ENCODE peak calls at places on chromosome 17, in eight cellular contexts. Z, S, I, L, V, K, B and E are unnamed samples. For H3K27me3, the result is how much of the 10 kb centered on the place peaks cover.

GRCh38 chr17:37322826-37323561 is 52.8 kb upstream of the C17orf78 start:
- DNase-seq in Z (no peak), S (no peak), I (no peak), L (no peak), V (no peak), K (no peak), B (no peak), E (no peak)

GRCh38 chr17:5254414-5254813 is 19.8 kb upstream of the SCIMP start:
- DNase-seq in Z (no peak), S (no peak), I (no peak), L (no peak), V (no peak), K (no peak), B (no peak), E (no peak)

GRCh38 chr17:35046740-35047283 is 16.7 kb downstream of the RFFL start:
- DNase-seq in Z (peak), S (no peak), I (no peak), L (peak), V (peak), K (no peak), B (peak), E (no peak)

GRCh38 chr17:7570351-7570750 is 8.6 kb downstream of the SENP3 start:
- DNase-seq in Z (no peak), S (no peak), I (peak), L (no peak), V (no peak), K (no peak), B (no peak), E (no peak)

GRCh38 chr17:29949708-29950107 is 8.3 kb downstream of the EFCAB5 start:
- DNase-seq in Z (no peak), S (no peak), I (no peak), L (no peak), V (no peak), K (no peak), B (no peak), E (no peak)

GRCh38 chr17:50593321-50593720 is 32.8 kb downstream of the CACNA1G start:
- DNase-seq in Z (no peak), S (peak), I (peak), L (no peak), V (no peak), K (peak), B (no peak), E (no peak)

GRCh38 chr17:72489273-72489641 is 368.4 kb downstream of the SOX9 start:
- DNase-seq in Z (no peak), S (no peak), I (no peak), L (no peak), V (no peak), K (no peak), B (no peak), E (no peak)

GRCh38 chr17:66337866-66338472 is 35.6 kb downstream of the PRKCA start:
- DNase-seq in Z (no peak), S (no peak), I (no peak), L (peak), V (no peak), K (peak), B (no peak), E (no peak)

GRCh38 chr17:5500804-5501391 is 14.5 kb downstream of the MIS12 start:
- DNase-seq in Z (peak), S (peak), I (peak), L (peak), V (peak), K (peak), B (peak), E (peak)

GRCh38 chr17:49078248-49078647 is 54.3 kb upstream of the B4GALNT2 start:
- DNase-seq in Z (no peak), S (no peak), I (no peak), L (no peak), V (no peak), K (no peak), B (no peak), E (no peak)

GRCh38 chr17:65975878-65976277 is 216.1 kb downstream of the CEP112 start:
- DNase-seq in Z (no peak), S (peak), I (no peak), L (no peak), V (no peak), K (no peak), B (no peak), E (no peak)

GRCh38 chr17:7862692-7863437 is 5.1 kb downstream of the CYB5D1 start:
- DNase-seq in Z (peak), S (no peak), I (peak), L (peak), V (no peak), K (no peak), B (peak), E (no peak)

GRCh38 chr17:79892457-79893236 is 53.4 kb upstream of the CBX4 start:
- DNase-seq in Z (no peak), S (peak), I (peak), L (no peak), V (no peak), K (peak), B (peak), E (no peak)

GRCh38 chr17:38338535-38338934 is 5.2 kb downstream of the GPR179 start:
- DNase-seq in Z (no peak), S (no peak), I (no peak), L (no peak), V (no peak), K (no peak), B (no peak), E (no peak)
- H3K27me3 ChIP-seq in Z (under half), S (under half), I (under half), L (under half), V (under half), K (under half), B (under half), E (under half)

DNA sequence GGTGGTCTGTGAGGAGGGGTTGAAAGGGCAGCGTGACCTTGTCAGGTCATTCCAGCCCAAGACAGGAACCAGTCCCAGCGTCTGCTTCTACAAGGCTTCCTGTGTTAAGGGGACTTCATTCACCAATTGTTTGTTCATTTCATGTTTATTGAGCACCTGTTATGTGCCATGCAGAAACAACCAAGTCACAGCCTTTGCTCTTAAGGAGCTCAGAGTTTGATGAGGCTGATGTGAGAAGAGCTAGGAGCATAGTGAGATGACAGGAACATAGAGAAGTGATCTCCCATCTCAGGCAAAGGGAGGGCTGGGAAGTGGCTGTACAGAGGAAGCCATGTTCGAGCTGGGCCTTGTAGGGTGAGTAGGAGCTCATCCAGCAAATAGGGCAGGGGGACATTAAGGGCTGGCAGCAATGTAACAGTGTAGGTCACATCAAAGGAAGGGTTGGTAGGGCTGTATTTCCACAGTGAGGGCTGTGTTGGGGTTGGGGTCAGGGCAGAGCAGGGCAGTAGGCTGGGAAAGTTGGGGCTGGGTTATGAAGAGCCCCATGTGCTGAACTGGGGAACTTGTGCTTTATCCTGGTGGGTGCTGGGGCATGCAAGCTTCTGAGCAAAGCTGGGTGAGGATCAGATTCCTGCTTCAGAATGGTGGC is 79.8 kb downstream of the ARHGAP23 start:
- DNase-seq in Z (no peak), S (no peak), I (no peak), L (no peak), V (no peak), K (no peak), B (no peak), E (no peak)
- H3K4me3 ChIP-seq in Z (no peak), S (no peak), I (no peak), L (no peak), V (no peak), K (no peak), B (no peak), E (no peak)

DNA sequence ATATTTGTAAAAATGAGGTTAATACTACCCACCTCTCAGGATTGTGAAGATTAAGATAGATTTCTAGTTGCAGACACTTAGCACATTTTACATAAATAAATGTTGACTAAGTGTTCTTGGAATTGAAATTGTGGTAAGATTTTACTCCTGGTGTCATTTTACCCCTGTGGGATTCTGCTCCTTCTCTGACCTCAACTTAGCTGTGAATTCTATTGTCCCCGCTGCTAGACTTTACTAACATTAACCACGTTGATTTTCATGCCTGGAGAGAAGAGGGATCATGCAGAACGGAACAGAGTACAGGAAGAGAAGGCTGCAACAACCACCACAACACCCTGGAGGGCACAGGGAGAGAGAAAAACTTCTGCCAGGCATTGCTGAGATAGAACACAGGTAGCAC is 2.1 kb upstream of the TOM1L1 start:
- DNase-seq in Z (no peak), S (no peak), I (no peak), L (peak), V (no peak), K (no peak), B (no peak), E (no peak)
- H3K27me3 ChIP-seq in Z (under half), S (under half), I (under half), L (under half), V (under half), K (under half), B (under half), E (under half)

GRCh38 chr17:76537578-76538280 is at the start of gene CYGB:
- DNase-seq in Z (peak), S (no peak), I (peak), L (no peak), V (no peak), K (peak), B (no peak), E (no peak)
- H3K4me3 ChIP-seq in Z (peak), S (peak), I (peak), L (peak), V (peak), K (peak), B (peak), E (peak)

GRCh38 chr17:61459434-61459809 is 7.2 kb downstream of the TBX4 start:
- DNase-seq in Z (no peak), S (no peak), I (no peak), L (no peak), V (no peak), K (no peak), B (no peak), E (no peak)
- H3K27me3 ChIP-seq in Z (half or more), S (half or more), I (under half), L (half or more), V (under half), K (half or more), B (half or more), E (half or more)

GRCh38 chr17:75088902-75089417 is 1.2 kb downstream of the SLC16A5 start:
- DNase-seq in Z (no peak), S (peak), I (peak), L (no peak), V (no peak), K (no peak), B (peak), E (no peak)
- H3K4me3 ChIP-seq in Z (no peak), S (peak), I (no peak), L (no peak), V (no peak), K (peak), B (no peak), E (no peak)

DNA sequence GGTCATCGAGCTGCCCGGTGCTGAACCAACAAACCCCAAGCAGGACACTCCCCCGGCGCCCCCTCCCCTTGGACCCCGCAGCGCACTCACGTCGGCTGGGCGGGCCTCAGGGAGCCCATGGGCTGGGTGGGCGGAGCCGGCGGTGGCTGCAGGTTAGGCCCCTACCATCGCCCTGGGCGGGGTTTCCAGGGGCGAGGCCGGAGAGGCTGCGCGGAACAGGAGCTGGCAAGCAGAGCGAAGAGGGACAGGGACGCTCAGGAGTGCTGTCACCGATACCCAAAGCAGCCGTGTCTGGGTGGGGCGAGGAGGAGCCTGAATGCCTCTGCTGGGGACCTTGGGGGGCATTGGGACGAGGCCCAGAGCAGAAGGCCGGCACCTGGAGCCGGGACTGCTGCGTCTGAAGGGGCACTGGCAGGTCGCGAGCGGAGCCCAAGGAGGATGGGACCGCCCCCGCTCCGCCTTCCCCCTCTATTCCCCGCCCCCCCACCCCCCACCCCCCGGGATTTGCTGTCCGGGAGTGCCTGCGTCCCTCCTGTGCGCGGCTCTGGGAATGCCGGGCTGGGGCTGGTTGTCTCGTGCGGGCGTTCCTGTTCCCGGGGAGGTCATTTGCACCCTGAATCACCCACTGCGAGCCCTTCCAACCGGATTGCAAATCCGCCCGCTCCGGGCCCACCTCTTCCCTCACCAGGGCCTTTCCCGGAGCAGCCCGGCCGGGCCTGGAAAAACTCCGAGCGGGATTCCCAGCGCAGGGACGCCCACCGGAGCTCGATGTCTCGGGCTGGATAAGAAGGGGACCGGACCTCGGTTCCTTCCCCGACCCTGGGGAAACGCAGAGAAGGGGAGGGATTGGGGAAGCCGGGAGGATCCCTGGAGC is 902 bp downstream of the ARHGAP27 start:
- DNase-seq in Z (peak), S (peak), I (peak), L (no peak), V (peak), K (peak), B (peak), E (no peak)
- H3K27me3 ChIP-seq in Z (half or more), S (under half), I (under half), L (under half), V (under half), K (under half), B (under half), E (under half)

GRCh38 chr17:39927101-39927927 is at the start of the genes LRRC3C and ORMDL3:
- DNase-seq in Z (peak), S (peak), I (peak), L (peak), V (peak), K (peak), B (peak), E (peak)
- H3K4me3 ChIP-seq in Z (peak), S (peak), I (peak), L (peak), V (peak), K (peak), B (peak), E (peak)

DNA sequence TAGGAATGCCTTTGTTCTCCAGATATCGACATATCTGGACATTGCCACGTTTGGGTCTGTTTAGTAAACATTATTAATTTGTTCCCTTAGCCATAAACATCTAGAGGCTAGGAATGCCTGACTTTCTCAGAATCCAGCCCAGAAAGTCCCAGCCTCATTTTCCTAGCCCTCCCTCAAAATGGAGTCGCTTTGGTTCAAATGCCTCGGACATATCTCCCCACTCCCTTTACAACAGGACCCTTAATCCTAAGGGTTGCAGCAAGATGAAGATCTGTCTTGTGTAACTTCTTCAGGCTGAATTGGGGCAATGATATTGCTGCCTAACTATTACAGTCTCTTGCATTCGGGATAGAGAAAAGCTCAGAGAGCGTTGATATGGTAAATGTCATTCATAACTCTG is 46.2 kb upstream of the ARL4D start:
- DNase-seq in Z (no peak), S (no peak), I (no peak), L (no peak), V (no peak), K (no peak), B (no peak), E (no peak)
- H3K27me3 ChIP-seq in Z (under half), S (under half), I (under half), L (under half), V (under half), K (under half), B (under half), E (under half)

GRCh38 chr17:73748521-73748920 is 104.3 kb upstream of the SDK2 start:
- DNase-seq in Z (no peak), S (no peak), I (no peak), L (no peak), V (no peak), K (no peak), B (no peak), E (no peak)
- H3K4me3 ChIP-seq in Z (no peak), S (no peak), I (no peak), L (no peak), V (no peak), K (no peak), B (no peak), E (no peak)